ENCODE peak calls at places on chromosomes 13 and 19, in ten cellular contexts. One of them, this sample, is unnamed.

GRCh38 chr13:24274452-24274971 is 34.9 kb upstream of the C1QTNF9 start:
- DNase-seq in OCI-M1: peak; percentile 29
- DNase-seq in endothelial cell of umbilical vein: no peak
- DNase-seq in Right ventricle myocardium superior: peak; percentile 58
- DNase-seq in CD8-positive, alpha-beta T cell: no peak
- DNase-seq in CD4-positive, alpha-beta T cell: peak; percentile 35
- DNase-seq in cardiac septum: peak; percentile 70
- DNase-seq in left colon: peak; percentile 54
- DNase-seq in NCI-H187: no peak
- DNase-seq in neural crest cell: no peak
- DNase-seq in this sample: peak; percentile 19

GRCh38 chr19:52307275-52307674 is 10.3 kb downstream of the ZNF480 start:
- DNase-seq in OCI-M1: peak; percentile 38
- DNase-seq in endothelial cell of umbilical vein: peak; percentile 8
- DNase-seq in Right ventricle myocardium superior: no peak
- DNase-seq in CD8-positive, alpha-beta T cell: no peak
- DNase-seq in CD4-positive, alpha-beta T cell: no peak
- DNase-seq in cardiac septum: no peak
- DNase-seq in left colon: peak; percentile 14
- DNase-seq in NCI-H187: no peak
- DNase-seq in neural crest cell: no peak
- DNase-seq in this sample: peak; percentile 43

GRCh38 chr19:13411899-13412298 is 94.4 kb downstream of the CACNA1A start:
- DNase-seq in OCI-M1: no peak
- DNase-seq in endothelial cell of umbilical vein: no peak
- DNase-seq in Right ventricle myocardium superior: no peak
- DNase-seq in CD8-positive, alpha-beta T cell: no peak
- DNase-seq in CD4-positive, alpha-beta T cell: no peak
- DNase-seq in cardiac septum: no peak
- DNase-seq in left colon: no peak
- DNase-seq in NCI-H187: no peak
- DNase-seq in neural crest cell: no peak
- DNase-seq in this sample: no peak

GRCh38 chr19:1434577-1435060 is 3.6 kb upstream of the RPS15 start:
- DNase-seq in OCI-M1: no peak
- DNase-seq in endothelial cell of umbilical vein: no peak
- DNase-seq in Right ventricle myocardium superior: no peak
- DNase-seq in CD8-positive, alpha-beta T cell: no peak
- DNase-seq in CD4-positive, alpha-beta T cell: no peak
- DNase-seq in cardiac septum: no peak
- DNase-seq in left colon: no peak
- DNase-seq in NCI-H187: no peak
- DNase-seq in neural crest cell: no peak
- DNase-seq in this sample: no peak

GRCh38 chr13:26019241-26019640 is 32.6 kb downstream of the SHISA2 start:
- DNase-seq in OCI-M1: no peak
- DNase-seq in endothelial cell of umbilical vein: peak; percentile 29
- DNase-seq in Right ventricle myocardium superior: no peak
- DNase-seq in CD8-positive, alpha-beta T cell: no peak
- DNase-seq in CD4-positive, alpha-beta T cell: no peak
- DNase-seq in cardiac septum: no peak
- DNase-seq in left colon: no peak
- DNase-seq in NCI-H187: no peak
- DNase-seq in neural crest cell: no peak
- DNase-seq in this sample: no peak

GRCh38 chr13:93577105-93577504 is 350.5 kb downstream of the GPC6 start:
- DNase-seq in OCI-M1: peak; percentile 46
- DNase-seq in endothelial cell of umbilical vein: no peak
- DNase-seq in Right ventricle myocardium superior: no peak
- DNase-seq in CD8-positive, alpha-beta T cell: no peak
- DNase-seq in CD4-positive, alpha-beta T cell: no peak
- DNase-seq in cardiac septum: no peak
- DNase-seq in left colon: no peak
- DNase-seq in NCI-H187: no peak
- DNase-seq in neural crest cell: no peak
- DNase-seq in this sample: no peak

GRCh38 chr13:22592515-22592914 is 588.3 kb upstream of the SGCG start:
- DNase-seq in OCI-M1: peak; percentile 28
- DNase-seq in endothelial cell of umbilical vein: no peak
- DNase-seq in Right ventricle myocardium superior: no peak
- DNase-seq in CD8-positive, alpha-beta T cell: no peak
- DNase-seq in CD4-positive, alpha-beta T cell: no peak
- DNase-seq in cardiac septum: no peak
- DNase-seq in left colon: no peak
- DNase-seq in NCI-H187: no peak
- DNase-seq in neural crest cell: no peak
- DNase-seq in this sample: no peak

GRCh38 chr19:45769821-45770191 is 754 bp upstream of the SIX5 start:
- DNase-seq in OCI-M1: peak; percentile 84
- DNase-seq in endothelial cell of umbilical vein: no peak
- DNase-seq in Right ventricle myocardium superior: peak; percentile 61
- DNase-seq in CD8-positive, alpha-beta T cell: peak; percentile 42
- DNase-seq in CD4-positive, alpha-beta T cell: no peak
- DNase-seq in cardiac septum: no peak
- DNase-seq in left colon: peak; percentile 66
- DNase-seq in NCI-H187: no peak
- DNase-seq in neural crest cell: no peak
- DNase-seq in this sample: no peak

GRCh38 chr19:31351212-31352193 is 2.3 kb upstream of the TSHZ3 start:
- DNase-seq in OCI-M1: no peak
- DNase-seq in endothelial cell of umbilical vein: peak; percentile 24
- DNase-seq in Right ventricle myocardium superior: peak; percentile 64
- DNase-seq in CD8-positive, alpha-beta T cell: no peak
- DNase-seq in CD4-positive, alpha-beta T cell: no peak
- DNase-seq in cardiac septum: no peak
- DNase-seq in left colon: peak; percentile 38
- DNase-seq in NCI-H187: no peak
- DNase-seq in neural crest cell: no peak
- DNase-seq in this sample: peak; percentile 81

GRCh38 chr13:73938375-73939070 is 195.7 kb downstream of the KLF12 start:
- DNase-seq in OCI-M1: no peak
- DNase-seq in endothelial cell of umbilical vein: peak; percentile 77
- DNase-seq in Right ventricle myocardium superior: no peak
- DNase-seq in CD8-positive, alpha-beta T cell: no peak
- DNase-seq in CD4-positive, alpha-beta T cell: no peak
- DNase-seq in cardiac septum: no peak
- DNase-seq in left colon: no peak
- DNase-seq in NCI-H187: no peak
- DNase-seq in neural crest cell: no peak
- DNase-seq in this sample: no peak

GRCh38 chr13:25688524-25688923 is 316.8 kb downstream of the ATP8A2 start:
- DNase-seq in OCI-M1: no peak
- DNase-seq in endothelial cell of umbilical vein: no peak
- DNase-seq in Right ventricle myocardium superior: no peak
- DNase-seq in CD8-positive, alpha-beta T cell: no peak
- DNase-seq in CD4-positive, alpha-beta T cell: no peak
- DNase-seq in cardiac septum: no peak
- DNase-seq in left colon: peak; percentile 6
- DNase-seq in NCI-H187: no peak
- DNase-seq in neural crest cell: no peak
- DNase-seq in this sample: no peak

GRCh38 chr13:100881291-100881864 is 206.8 kb upstream of the TMTC4 start:
- DNase-seq in OCI-M1: no peak
- DNase-seq in endothelial cell of umbilical vein: no peak
- DNase-seq in Right ventricle myocardium superior: no peak
- DNase-seq in CD8-positive, alpha-beta T cell: no peak
- DNase-seq in CD4-positive, alpha-beta T cell: no peak
- DNase-seq in cardiac septum: no peak
- DNase-seq in left colon: no peak
- DNase-seq in NCI-H187: no peak
- DNase-seq in neural crest cell: no peak
- DNase-seq in this sample: no peak

GRCh38 chr13:93413972-93414717 is 187.5 kb downstream of the GPC6 start:
- DNase-seq in OCI-M1: no peak
- DNase-seq in endothelial cell of umbilical vein: no peak
- DNase-seq in Right ventricle myocardium superior: no peak
- DNase-seq in CD8-positive, alpha-beta T cell: no peak
- DNase-seq in CD4-positive, alpha-beta T cell: no peak
- DNase-seq in cardiac septum: no peak
- DNase-seq in left colon: no peak
- DNase-seq in NCI-H187: no peak
- DNase-seq in neural crest cell: no peak
- DNase-seq in this sample: no peak

GRCh38 chr19:48962029-48962848 is 2.9 kb upstream of the FTL start:
- DNase-seq in OCI-M1: peak; percentile 90
- DNase-seq in endothelial cell of umbilical vein: no peak
- DNase-seq in Right ventricle myocardium superior: peak; percentile 78
- DNase-seq in CD8-positive, alpha-beta T cell: no peak
- DNase-seq in CD4-positive, alpha-beta T cell: peak; percentile 28
- DNase-seq in cardiac septum: peak; percentile 95
- DNase-seq in left colon: peak; percentile 87
- DNase-seq in NCI-H187: no peak
- DNase-seq in neural crest cell: no peak
- DNase-seq in this sample: no peak

GRCh38 chr19:30817965-30818364 is 445.8 kb downstream of the ZNF536 start:
- DNase-seq in OCI-M1: no peak
- DNase-seq in endothelial cell of umbilical vein: no peak
- DNase-seq in Right ventricle myocardium superior: no peak
- DNase-seq in CD8-positive, alpha-beta T cell: no peak
- DNase-seq in CD4-positive, alpha-beta T cell: no peak
- DNase-seq in cardiac septum: no peak
- DNase-seq in left colon: no peak
- DNase-seq in NCI-H187: no peak
- DNase-seq in neural crest cell: no peak
- DNase-seq in this sample: no peak

GRCh38 chr19:1384478-1385110 is 887 bp downstream of the NDUFS7 start:
- DNase-seq in OCI-M1: peak; percentile 10
- DNase-seq in endothelial cell of umbilical vein: peak; percentile 63
- DNase-seq in Right ventricle myocardium superior: no peak
- DNase-seq in CD8-positive, alpha-beta T cell: no peak
- DNase-seq in CD4-positive, alpha-beta T cell: no peak
- DNase-seq in cardiac septum: no peak
- DNase-seq in left colon: no peak
- DNase-seq in NCI-H187: no peak
- DNase-seq in neural crest cell: no peak
- DNase-seq in this sample: no peak

GRCh38 chr19:41027273-41027967 is 36.3 kb downstream of the CYP2B6 start:
- DNase-seq in OCI-M1: no peak
- DNase-seq in endothelial cell of umbilical vein: no peak
- DNase-seq in Right ventricle myocardium superior: no peak
- DNase-seq in CD8-positive, alpha-beta T cell: no peak
- DNase-seq in CD4-positive, alpha-beta T cell: no peak
- DNase-seq in cardiac septum: no peak
- DNase-seq in left colon: no peak
- DNase-seq in NCI-H187: no peak
- DNase-seq in neural crest cell: no peak
- DNase-seq in this sample: no peak

GRCh38 chr13:80237646-80238045 is 103.3 kb downstream of the SPRY2 start:
- DNase-seq in OCI-M1: no peak
- DNase-seq in endothelial cell of umbilical vein: no peak
- DNase-seq in Right ventricle myocardium superior: no peak
- DNase-seq in CD8-positive, alpha-beta T cell: no peak
- DNase-seq in CD4-positive, alpha-beta T cell: no peak
- DNase-seq in cardiac septum: no peak
- DNase-seq in left colon: no peak
- DNase-seq in NCI-H187: no peak
- DNase-seq in neural crest cell: no peak
- DNase-seq in this sample: no peak

GRCh38 chr19:51783373-51783772 is 11.6 kb upstream of the FPR3 start:
- DNase-seq in OCI-M1: peak; percentile 95
- DNase-seq in endothelial cell of umbilical vein: no peak
- DNase-seq in Right ventricle myocardium superior: no peak
- DNase-seq in CD8-positive, alpha-beta T cell: no peak
- DNase-seq in CD4-positive, alpha-beta T cell: no peak
- DNase-seq in cardiac septum: no peak
- DNase-seq in left colon: no peak
- DNase-seq in NCI-H187: no peak
- DNase-seq in neural crest cell: no peak
- DNase-seq in this sample: no peak

GRCh38 chr13:35956074-35956473 is 175.1 kb downstream of the DCLK1 start:
- DNase-seq in OCI-M1: no peak
- DNase-seq in endothelial cell of umbilical vein: no peak
- DNase-seq in Right ventricle myocardium superior: no peak
- DNase-seq in CD8-positive, alpha-beta T cell: no peak
- DNase-seq in CD4-positive, alpha-beta T cell: no peak
- DNase-seq in cardiac septum: no peak
- DNase-seq in left colon: no peak
- DNase-seq in NCI-H187: no peak
- DNase-seq in neural crest cell: no peak
- DNase-seq in this sample: no peak

GRCh38 chr19:3250675-3251074 is 26.2 kb downstream of the CELF5 start:
- DNase-seq in OCI-M1: peak; percentile 30
- DNase-seq in endothelial cell of umbilical vein: no peak
- DNase-seq in Right ventricle myocardium superior: no peak
- DNase-seq in CD8-positive, alpha-beta T cell: no peak
- DNase-seq in CD4-positive, alpha-beta T cell: peak; percentile 27
- DNase-seq in cardiac septum: no peak
- DNase-seq in left colon: peak; percentile 34
- DNase-seq in NCI-H187: no peak
- DNase-seq in neural crest cell: no peak
- DNase-seq in this sample: no peak

GRCh38 chr13:97337985-97338384 is 96.0 kb upstream of the RAP2A start:
- DNase-seq in OCI-M1: no peak
- DNase-seq in endothelial cell of umbilical vein: no peak
- DNase-seq in Right ventricle myocardium superior: no peak
- DNase-seq in CD8-positive, alpha-beta T cell: no peak
- DNase-seq in CD4-positive, alpha-beta T cell: no peak
- DNase-seq in cardiac septum: no peak
- DNase-seq in left colon: no peak
- DNase-seq in NCI-H187: no peak
- DNase-seq in neural crest cell: no peak
- DNase-seq in this sample: no peak

GRCh38 chr19:18140473-18140872 is 12.5 kb upstream of the PIK3R2 start:
- DNase-seq in OCI-M1: no peak
- DNase-seq in endothelial cell of umbilical vein: no peak
- DNase-seq in Right ventricle myocardium superior: no peak
- DNase-seq in CD8-positive, alpha-beta T cell: no peak
- DNase-seq in CD4-positive, alpha-beta T cell: no peak
- DNase-seq in cardiac septum: no peak
- DNase-seq in left colon: no peak
- DNase-seq in NCI-H187: no peak
- DNase-seq in neural crest cell: no peak
- DNase-seq in this sample: no peak

GRCh38 chr13:29771247-29771646 is 79.2 kb downstream of the UBL3 start:
- DNase-seq in OCI-M1: peak; percentile 23
- DNase-seq in endothelial cell of umbilical vein: peak; percentile 60
- DNase-seq in Right ventricle myocardium superior: no peak
- DNase-seq in CD8-positive, alpha-beta T cell: no peak
- DNase-seq in CD4-positive, alpha-beta T cell: no peak
- DNase-seq in cardiac septum: no peak
- DNase-seq in left colon: no peak
- DNase-seq in NCI-H187: no peak
- DNase-seq in neural crest cell: no peak
- DNase-seq in this sample: no peak

GRCh38 chr19:44712864-44713515 is 14.0 kb downstream of the CEACAM16 start:
- DNase-seq in OCI-M1: peak; percentile 54
- DNase-seq in endothelial cell of umbilical vein: no peak
- DNase-seq in Right ventricle myocardium superior: no peak
- DNase-seq in CD8-positive, alpha-beta T cell: no peak
- DNase-seq in CD4-positive, alpha-beta T cell: no peak
- DNase-seq in cardiac septum: no peak
- DNase-seq in left colon: no peak
- DNase-seq in NCI-H187: no peak
- DNase-seq in neural crest cell: no peak
- DNase-seq in this sample: no peak

GRCh38 chr19:8366961-8367326 is 3.0 kb downstream of the ANGPTL4 start:
- DNase-seq in OCI-M1: no peak
- DNase-seq in endothelial cell of umbilical vein: no peak
- DNase-seq in Right ventricle myocardium superior: no peak
- DNase-seq in CD8-positive, alpha-beta T cell: no peak
- DNase-seq in CD4-positive, alpha-beta T cell: no peak
- DNase-seq in cardiac septum: no peak
- DNase-seq in left colon: peak; percentile 15
- DNase-seq in NCI-H187: no peak
- DNase-seq in neural crest cell: no peak
- DNase-seq in this sample: no peak

GRCh38 chr13:49351871-49352270 is 92.0 kb downstream of the CAB39L start:
- DNase-seq in OCI-M1: no peak
- DNase-seq in endothelial cell of umbilical vein: no peak
- DNase-seq in Right ventricle myocardium superior: no peak
- DNase-seq in CD8-positive, alpha-beta T cell: no peak
- DNase-seq in CD4-positive, alpha-beta T cell: no peak
- DNase-seq in cardiac septum: no peak
- DNase-seq in left colon: no peak
- DNase-seq in NCI-H187: no peak
- DNase-seq in neural crest cell: no peak
- DNase-seq in this sample: no peak

GRCh38 chr19:40341601-40342482 is 6.4 kb downstream of the C19orf47 start:
- DNase-seq in OCI-M1: no peak
- DNase-seq in endothelial cell of umbilical vein: no peak
- DNase-seq in Right ventricle myocardium superior: peak; percentile 85
- DNase-seq in CD8-positive, alpha-beta T cell: no peak
- DNase-seq in CD4-positive, alpha-beta T cell: no peak
- DNase-seq in cardiac septum: peak; percentile 86
- DNase-seq in left colon: no peak
- DNase-seq in NCI-H187: no peak
- DNase-seq in neural crest cell: no peak
- DNase-seq in this sample: no peak

This sample was measured in retina.